ENCODE peak calls at places on chromosomes 12 and 14, in six cellular contexts. One of them, this sample, is unnamed.
A peak's percentile ranks its signal among the peaks of the same experiment; 100 is the strongest.

GRCh38 chr14:51006781-51007211 is 62.5 kb upstream of the PYGL start:
- DNase-seq in PC-3: peak; percentile 86
- DNase-seq in uterus: peak; percentile 46
- DNase-seq in pancreas: no peak
- DNase-seq in tibial artery: peak; percentile 71
- DNase-seq in colonic mucosa: no peak
- DNase-seq in this sample: no peak

GRCh38 chr12:115257791-115258190 is 573.8 kb upstream of the TBX3 start:
- DNase-seq in PC-3: peak; percentile 63
- DNase-seq in uterus: no peak
- DNase-seq in pancreas: no peak
- DNase-seq in tibial artery: no peak
- DNase-seq in colonic mucosa: no peak
- DNase-seq in this sample: no peak

GRCh38 chr12:108447168-108447840 is 67.8 kb upstream of the FICD start:
- DNase-seq in PC-3: no peak
- DNase-seq in uterus: no peak
- DNase-seq in pancreas: no peak
- DNase-seq in tibial artery: no peak
- DNase-seq in colonic mucosa: no peak
- DNase-seq in this sample: no peak

GRCh38 chr14:75604979-75605825 is 26.8 kb downstream of the FLVCR2 start:
- DNase-seq in PC-3: no peak
- DNase-seq in uterus: no peak
- DNase-seq in pancreas: no peak
- DNase-seq in tibial artery: no peak
- DNase-seq in colonic mucosa: no peak
- DNase-seq in this sample: no peak

GRCh38 chr12:111434680-111435338 is 29.1 kb downstream of the SH2B3 start:
- DNase-seq in PC-3: no peak
- DNase-seq in uterus: peak; percentile 75
- DNase-seq in pancreas: no peak
- DNase-seq in tibial artery: no peak
- DNase-seq in colonic mucosa: peak; percentile 73
- DNase-seq in this sample: no peak

GRCh38 chr14:31127690-31128089 is 79.9 kb downstream of the HECTD1 start:
- DNase-seq in PC-3: no peak
- DNase-seq in uterus: no peak
- DNase-seq in pancreas: no peak
- DNase-seq in tibial artery: no peak
- DNase-seq in colonic mucosa: no peak
- DNase-seq in this sample: peak; percentile 25

GRCh38 chr12:111409403-111410228 is 3.9 kb downstream of the SH2B3 start:
- DNase-seq in PC-3: no peak
- DNase-seq in uterus: peak; percentile 47
- DNase-seq in pancreas: no peak
- DNase-seq in tibial artery: peak; percentile 82
- DNase-seq in colonic mucosa: no peak
- DNase-seq in this sample: no peak

GRCh38 chr12:76024942-76025600 is 6.5 kb downstream of the PHLDA1 start:
- DNase-seq in PC-3: peak; percentile 71
- DNase-seq in uterus: no peak
- DNase-seq in pancreas: no peak
- DNase-seq in tibial artery: no peak
- DNase-seq in colonic mucosa: no peak
- DNase-seq in this sample: no peak

GRCh38 chr14:74613211-74613914 is 1.3 kb upstream of the LTBP2 start:
- DNase-seq in PC-3: no peak
- DNase-seq in uterus: no peak
- DNase-seq in pancreas: no peak
- DNase-seq in tibial artery: peak; percentile 59
- DNase-seq in colonic mucosa: no peak
- DNase-seq in this sample: no peak

GRCh38 chr12:94768398-94769039 is 118.2 kb upstream of the TMCC3 start:
- DNase-seq in PC-3: no peak
- DNase-seq in uterus: no peak
- DNase-seq in pancreas: no peak
- DNase-seq in tibial artery: no peak
- DNase-seq in colonic mucosa: peak; percentile 32
- DNase-seq in this sample: no peak

GRCh38 chr14:68088463-68088862 is 268.9 kb downstream of the RAD51B start:
- DNase-seq in PC-3: no peak
- DNase-seq in uterus: peak; percentile 48
- DNase-seq in pancreas: no peak
- DNase-seq in tibial artery: no peak
- DNase-seq in colonic mucosa: no peak
- DNase-seq in this sample: no peak

GRCh38 chr14:54554401-54554800 is 12.5 kb upstream of the SAMD4A start:
- DNase-seq in PC-3: no peak
- DNase-seq in uterus: no peak
- DNase-seq in pancreas: no peak
- DNase-seq in tibial artery: no peak
- DNase-seq in colonic mucosa: no peak
- DNase-seq in this sample: no peak

GRCh38 chr14:49303952-49304516 is 282.1 kb downstream of the RPS29 start:
- DNase-seq in PC-3: peak; percentile 60
- DNase-seq in uterus: no peak
- DNase-seq in pancreas: no peak
- DNase-seq in tibial artery: no peak
- DNase-seq in colonic mucosa: peak; percentile 22
- DNase-seq in this sample: peak; percentile 56

GRCh38 chr12:88756153-88756552 is 175.9 kb upstream of the KITLG start:
- DNase-seq in PC-3: no peak
- DNase-seq in uterus: no peak
- DNase-seq in pancreas: no peak
- DNase-seq in tibial artery: no peak
- DNase-seq in colonic mucosa: no peak
- DNase-seq in this sample: no peak

DNA sequence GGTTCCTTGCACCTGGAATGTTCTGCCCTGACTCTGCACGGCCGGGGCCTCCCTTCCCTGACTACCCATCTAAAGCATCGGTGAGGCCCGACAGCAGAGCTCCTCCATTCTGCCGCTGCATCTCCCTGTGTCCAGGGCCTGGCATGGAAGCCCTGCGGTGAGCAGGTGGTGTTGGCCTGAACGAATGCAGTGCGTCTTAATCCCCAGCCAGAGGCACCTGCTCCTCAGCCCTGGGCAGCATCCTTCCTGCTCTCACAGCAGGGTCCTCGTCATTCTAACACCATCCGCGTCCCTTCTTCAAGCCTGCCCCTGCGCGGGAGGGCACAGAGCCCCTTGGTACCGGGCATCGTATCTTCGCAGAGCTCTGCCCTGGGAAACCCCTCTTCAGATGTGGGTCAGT is 15.4 kb downstream of the BEGAIN start:
- DNase-seq in PC-3: no peak
- DNase-seq in uterus: no peak
- DNase-seq in pancreas: no peak
- DNase-seq in tibial artery: no peak
- DNase-seq in colonic mucosa: no peak
- DNase-seq in this sample: no peak
- H3K27me3 ChIP-seq in PC-3: peaks cover 22% of the 10 kb centered on the region
- H3K27me3 ChIP-seq in uterus: no peaks in the 10 kb centered on the region
- H3K27me3 ChIP-seq in pancreas: no peaks in the 10 kb centered on the region
- H3K27me3 ChIP-seq in tibial artery: peaks cover 3% of the 10 kb centered on the region
- H3K27me3 ChIP-seq in colonic mucosa: peaks cover 38% of the 10 kb centered on the region
- H3K27me3 ChIP-seq in this sample: no peaks in the 10 kb centered on the region

GRCh38 chr12:56866493-56866892 is 67.7 kb downstream of the SDR9C7 start:
- DNase-seq in PC-3: no peak
- DNase-seq in uterus: no peak
- DNase-seq in pancreas: no peak
- DNase-seq in tibial artery: no peak
- DNase-seq in colonic mucosa: no peak
- DNase-seq in this sample: no peak
- H3K9me3 ChIP-seq in PC-3: peaks cover 48% of the 10 kb centered on the region
- H3K9me3 ChIP-seq in uterus: peaks cover 23% of the 10 kb centered on the region
- H3K9me3 ChIP-seq in pancreas: no peaks in the 10 kb centered on the region
- H3K9me3 ChIP-seq in tibial artery: peaks cover 36% of the 10 kb centered on the region
- H3K9me3 ChIP-seq in colonic mucosa: peaks cover 12% of the 10 kb centered on the region
- H3K9me3 ChIP-seq in this sample: peaks cover 46% of the 10 kb centered on the region

DNA sequence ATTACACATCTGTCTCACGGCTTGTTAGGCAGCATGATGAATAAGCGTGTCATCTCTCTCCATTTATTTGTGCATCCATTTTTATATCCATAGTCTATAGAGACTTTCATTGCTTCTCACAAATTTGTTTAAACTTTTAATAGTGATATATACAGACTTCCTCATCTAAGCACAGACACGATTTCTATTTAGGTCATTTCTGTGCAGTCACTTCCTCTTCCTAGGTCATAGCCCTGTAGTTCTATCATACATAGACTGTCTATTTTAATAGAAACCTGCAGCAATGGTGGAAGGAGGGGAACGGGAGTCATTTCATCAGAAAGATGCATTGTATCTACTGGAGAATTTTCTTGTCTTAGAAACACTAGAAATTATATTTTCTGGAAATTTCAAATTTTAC is 133.4 kb upstream of the FGD4 start:
- DNase-seq in PC-3: no peak
- DNase-seq in uterus: no peak
- DNase-seq in pancreas: no peak
- DNase-seq in tibial artery: no peak
- DNase-seq in colonic mucosa: no peak
- DNase-seq in this sample: no peak
- H3K4me3 ChIP-seq in PC-3: no peak overlapping the region
- H3K4me3 ChIP-seq in uterus: no peak overlapping the region
- H3K4me3 ChIP-seq in pancreas: no peak overlapping the region
- H3K4me3 ChIP-seq in tibial artery: no peak overlapping the region
- H3K4me3 ChIP-seq in colonic mucosa: no peak overlapping the region
- H3K4me3 ChIP-seq in this sample: no peak overlapping the region

GRCh38 chr12:1592444-1593231 is 1.7 kb downstream of the FBXL14 start:
- DNase-seq in PC-3: peak; percentile 50
- DNase-seq in uterus: no peak
- DNase-seq in pancreas: no peak
- DNase-seq in tibial artery: no peak
- DNase-seq in colonic mucosa: peak; percentile 76
- DNase-seq in this sample: no peak
- H3K27me3 ChIP-seq in PC-3: no peaks in the 10 kb centered on the region
- H3K27me3 ChIP-seq in uterus: no peaks in the 10 kb centered on the region
- H3K27me3 ChIP-seq in pancreas: no peaks in the 10 kb centered on the region
- H3K27me3 ChIP-seq in tibial artery: no peaks in the 10 kb centered on the region
- H3K27me3 ChIP-seq in colonic mucosa: no peaks in the 10 kb centered on the region
- H3K27me3 ChIP-seq in this sample: no peaks in the 10 kb centered on the region

GRCh38 chr14:97578982-97579381 is 781.8 kb downstream of the VRK1 start:
- DNase-seq in PC-3: no peak
- DNase-seq in uterus: no peak
- DNase-seq in pancreas: no peak
- DNase-seq in tibial artery: no peak
- DNase-seq in colonic mucosa: no peak
- DNase-seq in this sample: no peak

GRCh38 chr14:97584528-97584927 is 787.3 kb downstream of the VRK1 start:
- DNase-seq in PC-3: no peak
- DNase-seq in uterus: no peak
- DNase-seq in pancreas: no peak
- DNase-seq in tibial artery: no peak
- DNase-seq in colonic mucosa: no peak
- DNase-seq in this sample: no peak

GRCh38 chr14:97575677-97576076 is 778.5 kb downstream of the VRK1 start:
- DNase-seq in PC-3: no peak
- DNase-seq in uterus: no peak
- DNase-seq in pancreas: no peak
- DNase-seq in tibial artery: no peak
- DNase-seq in colonic mucosa: no peak
- DNase-seq in this sample: no peak

DNA sequence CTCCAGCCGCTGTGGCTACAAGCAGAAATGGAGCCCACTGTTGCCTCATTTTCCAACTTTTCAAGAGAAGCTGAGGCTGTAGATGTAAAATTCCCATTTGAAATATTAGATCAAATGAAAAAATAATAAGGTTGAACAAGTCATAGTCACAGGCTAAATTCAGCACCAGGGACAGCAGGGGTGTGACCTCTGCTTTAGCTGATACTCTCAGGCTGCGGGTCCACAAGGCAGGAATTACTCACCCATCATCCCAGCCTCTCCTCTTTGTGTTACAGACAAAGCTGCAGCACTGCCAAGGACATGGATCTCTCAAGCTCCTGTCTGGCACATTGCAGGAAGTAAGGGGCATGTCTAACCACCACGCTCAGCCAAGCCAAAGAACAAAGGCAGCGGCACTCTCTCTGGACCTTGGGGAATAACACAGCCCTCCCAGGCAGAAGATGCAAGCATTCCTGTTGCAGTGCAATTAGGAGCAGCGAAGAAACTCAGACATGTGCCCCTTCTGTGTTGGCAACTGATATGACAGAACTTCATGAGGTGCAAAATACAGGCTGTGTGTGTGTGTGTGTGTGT is 783.8 kb downstream of the VRK1 start:
- DNase-seq in PC-3: peak; percentile 20
- DNase-seq in uterus: no peak
- DNase-seq in pancreas: no peak
- DNase-seq in tibial artery: no peak
- DNase-seq in colonic mucosa: no peak
- DNase-seq in this sample: no peak
- H3K9me3 ChIP-seq in PC-3: no peaks in the 10 kb centered on the region
- H3K9me3 ChIP-seq in uterus: no peaks in the 10 kb centered on the region
- H3K9me3 ChIP-seq in pancreas: no peaks in the 10 kb centered on the region
- H3K9me3 ChIP-seq in tibial artery: no peaks in the 10 kb centered on the region
- H3K9me3 ChIP-seq in colonic mucosa: no peaks in the 10 kb centered on the region
- H3K9me3 ChIP-seq in this sample: no peaks in the 10 kb centered on the region

DNA sequence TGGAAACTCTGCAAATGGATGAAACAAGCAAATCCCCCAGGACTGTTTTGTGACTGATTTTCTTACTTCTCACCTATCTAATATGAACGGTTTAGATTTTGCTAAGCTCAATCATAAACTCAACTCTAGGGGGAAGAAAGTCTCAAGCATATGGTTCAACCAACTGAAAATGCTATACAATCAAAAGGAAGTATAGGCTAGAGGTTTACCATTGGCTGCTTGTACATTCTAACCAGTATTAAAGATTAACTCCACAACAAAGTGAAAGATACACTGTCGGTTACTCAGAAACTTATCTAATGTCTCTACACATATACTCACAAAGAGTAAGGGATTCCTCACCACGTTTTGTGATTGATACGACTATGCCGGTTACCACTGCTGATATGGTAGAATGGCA is 281.8 kb upstream of the SOX5 start:
- DNase-seq in PC-3: no peak
- DNase-seq in uterus: no peak
- DNase-seq in pancreas: no peak
- DNase-seq in tibial artery: no peak
- DNase-seq in colonic mucosa: no peak
- DNase-seq in this sample: no peak
- H3K4me3 ChIP-seq in PC-3: no peak overlapping the region
- H3K4me3 ChIP-seq in uterus: no peak overlapping the region
- H3K4me3 ChIP-seq in pancreas: no peak overlapping the region
- H3K4me3 ChIP-seq in tibial artery: no peak overlapping the region
- H3K4me3 ChIP-seq in colonic mucosa: no peak overlapping the region
- H3K4me3 ChIP-seq in this sample: no peak overlapping the region

GRCh38 chr14:99784508-99784907 is 8.7 kb upstream of the EML1 start:
- DNase-seq in PC-3: no peak
- DNase-seq in uterus: no peak
- DNase-seq in pancreas: no peak
- DNase-seq in tibial artery: no peak
- DNase-seq in colonic mucosa: no peak
- DNase-seq in this sample: peak; percentile 87

GRCh38 chr14:99779751-99780150 is 13.5 kb upstream of the EML1 start:
- DNase-seq in PC-3: peak; percentile 90
- DNase-seq in uterus: no peak
- DNase-seq in pancreas: no peak
- DNase-seq in tibial artery: no peak
- DNase-seq in colonic mucosa: no peak
- DNase-seq in this sample: no peak

GRCh38 chr14:99780690-99781089 is 12.5 kb upstream of the EML1 start:
- DNase-seq in PC-3: no peak
- DNase-seq in uterus: no peak
- DNase-seq in pancreas: no peak
- DNase-seq in tibial artery: no peak
- DNase-seq in colonic mucosa: no peak
- DNase-seq in this sample: no peak

GRCh38 chr14:99781091-99781490 is 12.1 kb upstream of the EML1 start:
- DNase-seq in PC-3: no peak
- DNase-seq in uterus: no peak
- DNase-seq in pancreas: no peak
- DNase-seq in tibial artery: no peak
- DNase-seq in colonic mucosa: no peak
- DNase-seq in this sample: no peak

GRCh38 chr14:99781853-99782610 is 11.2 kb upstream of the EML1 start:
- DNase-seq in PC-3: no peak
- DNase-seq in uterus: no peak
- DNase-seq in pancreas: no peak
- DNase-seq in tibial artery: no peak
- DNase-seq in colonic mucosa: no peak
- DNase-seq in this sample: no peak
- H3K27me3 ChIP-seq in PC-3: no peaks in the 10 kb centered on the region
- H3K27me3 ChIP-seq in uterus: no peaks in the 10 kb centered on the region
- H3K27me3 ChIP-seq in pancreas: no peaks in the 10 kb centered on the region
- H3K27me3 ChIP-seq in tibial artery: no peaks in the 10 kb centered on the region
- H3K27me3 ChIP-seq in colonic mucosa: no peaks in the 10 kb centered on the region
- H3K27me3 ChIP-seq in this sample: no peaks in the 10 kb centered on the region